ENCODE peak calls at places on chromosomes 4 and X, in nine cellular contexts. U is naive B cell; L is putamen; V is OCI-M1; K is keratinocyte; Z is mesothelial cell of epicardium; M is NCI-H1417 treated with DMSO at 0.1 percent for 48 hours; E is endothelial cell; S is stimulated activated CD4-positive, alpha-beta T cell treated with anti-CD3 and anti-CD28 coated beads, Interleukin-1b, Interleukin-23, amount 100 ng/mL, for 4 hours. A is an unnamed sample.
A peak's percentile ranks its signal among the peaks of the same experiment; 100 is the strongest.

GRCh38 chr4:4666693-4667642 is 125.1 kb upstream of the STX18 start:
- DNase-seq in L (no peak), K (no peak), V (no peak), M (no peak), S (no peak), E (peak; percentile 47), U (no peak), Z (peak; percentile 58), A (no peak)

GRCh38 chrX:80572636-80573035 is 152.4 kb downstream of the TENT5D start:
- DNase-seq in K (no peak), U (no peak), M (no peak), L (no peak), S (no peak), Z (no peak), V (no peak), E (no peak), A (no peak)

GRCh38 chr4:20652226-20652836 is 47.9 kb upstream of the PACRGL start:
- DNase-seq in U (no peak), Z (no peak), S (no peak), E (no peak), L (no peak), V (peak; percentile 20), M (no peak), K (no peak), A (no peak)

GRCh38 chrX:132043977-132044376 is 20.9 kb downstream of the STK26 start:
- DNase-seq in V (peak; percentile 37), M (no peak), Z (no peak), L (no peak), E (no peak), S (no peak), U (no peak), K (no peak), A (no peak)

GRCh38 chr4:163300445-163300844 is 32.0 kb downstream of the NPY1R start:
- DNase-seq in E (no peak), L (no peak), U (no peak), M (no peak), Z (no peak), K (no peak), V (no peak), S (no peak), A (no peak)

GRCh38 chrX:47936224-47936939 is 67.4 kb downstream of the ZNF182 start:
- DNase-seq in S (no peak), K (no peak), Z (no peak), L (peak; percentile 5), M (no peak), E (no peak), U (peak; percentile 8), V (peak; percentile 93), A (no peak)

GRCh38 chr4:14415146-14415545 is 587.1 kb upstream of the CPEB2 start:
- DNase-seq in S (no peak), K (no peak), E (peak; percentile 46), Z (no peak), L (no peak), U (no peak), V (peak; percentile 39), M (no peak), A (no peak)

GRCh38 chr4:127782025-127782274 is 172 bp upstream of the HSPA4L start:
- DNase-seq in Z (no peak), L (peak; percentile 89), U (no peak), K (no peak), E (peak; percentile 90), S (no peak), V (no peak), M (no peak), A (no peak)

GRCh38 chr4:146121757-146122156 is 53.8 kb upstream of the LSM6 start:
- DNase-seq in K (no peak), M (no peak), E (no peak), U (no peak), L (no peak), Z (no peak), V (no peak), S (no peak), A (no peak)

GRCh38 chr4:18980516-18981233 is 959.1 kb upstream of the LCORL start:
- DNase-seq in V (no peak), L (no peak), K (peak; percentile 21), E (no peak), M (no peak), U (peak; percentile 49), Z (no peak), S (no peak), A (no peak)

GRCh38 chr4:54877006-54877405 is 219.2 kb downstream of the KIT start:
- DNase-seq in U (no peak), V (no peak), K (no peak), S (no peak), L (no peak), E (no peak), M (no peak), Z (no peak), A (no peak)

GRCh38 chr4:142353149-142353738 is 492.9 kb downstream of the INPP4B start:
- DNase-seq in E (peak; percentile 8), K (peak; percentile 33), L (peak; percentile 29), U (no peak), Z (no peak), M (no peak), S (no peak), V (peak; percentile 78), A (no peak)

GRCh38 chrX:85905851-85906250 is 141.5 kb downstream of the CHM start:
- DNase-seq in K (no peak), M (no peak), V (no peak), Z (no peak), S (no peak), L (peak; percentile 6), E (no peak), U (no peak), A (no peak)

GRCh38 chrX:125287282-125287681 is 32.4 kb upstream of the TEX13C start:
- DNase-seq in K (no peak), U (no peak), S (no peak), M (no peak), E (no peak), V (no peak), L (no peak), Z (no peak), A (no peak)

A was measured in mesenteric fat pad.